ENCODE peak calls at places on chromosomes 11 and 22, in five cellular contexts. O, U, A, D and J are unnamed samples.

GRCh38 chr11:72240461-72241289 is 3.3 kb downstream of the PHOX2A start:
- DNase-seq in O (no peak), A (peak), D (no peak), U (no peak), J (no peak)

GRCh38 chr11:67266424-67267187 is at the start of gene GRK2:
- DNase-seq in A (no peak), D (no peak), U (peak), O (no peak), J (peak)

GRCh38 chr11:1481483-1481825 is 5.1 kb downstream of the MOB2 start:
- DNase-seq in U (no peak), O (no peak), D (no peak), A (no peak), J (no peak)

GRCh38 chr22:46452195-46453005 is 85.0 kb downstream of the CELSR1 start:
- DNase-seq in D (no peak), O (no peak), U (no peak), A (no peak), J (no peak)

GRCh38 chr11:123587559-123587958 is 66.9 kb downstream of the SCN3B start:
- DNase-seq in U (no peak), A (no peak), O (no peak), D (no peak), J (no peak)

GRCh38 chr11:96229354-96229973 is 113.5 kb downstream of the MAML2 start:
- DNase-seq in O (no peak), A (no peak), U (no peak), D (no peak), J (no peak)

GRCh38 chr11:115199501-115199900 is 304.7 kb downstream of the CADM1 start:
- DNase-seq in U (no peak), O (no peak), A (no peak), D (no peak), J (no peak)

GRCh38 chr11:95154514-95154913 is 64.9 kb downstream of the ENDOD1 start:
- DNase-seq in U (peak), D (no peak), A (peak), O (peak), J (peak)

GRCh38 chr11:38005597-38005996 is 1407.6 kb upstream of the RAG2 start:
- DNase-seq in U (no peak), O (no peak), D (no peak), A (peak), J (no peak)

GRCh38 chr22:19134176-19134831 is 3.2 kb downstream of the TSSK2 start:
- DNase-seq in D (no peak), O (no peak), U (no peak), A (no peak), J (no peak)

GRCh38 chr11:40924915-40925314 is 534.5 kb downstream of the LRRC4C start:
- DNase-seq in O (no peak), U (peak), D (no peak), A (no peak), J (no peak)